ENCODE peak calls at places on chromosome 17, in eight cellular contexts. U is activated CD8-positive, alpha-beta memory T cell treated with anti-CD3 and anti-CD28 coated beads, Interleukin-2, amount 10 ng/mL, durations not matched to agents 7 days and 5 days; C is T-cell; T is left colon; R is right cardiac atrium; L is left lung; D is PC-3; G is activated CD8-positive, alpha-beta T cell treated with anti-CD3 and anti-CD28 coated beads for 36 hours. V is an unnamed sample.

GRCh38 chr17:20010099-20010863 is 1.1 kb downstream of the SPECC1 start:
- ATAC-seq in R (peak; percentile 57), C (no peak), L (peak; percentile 69), U (no peak), D (peak; percentile 45), T (peak; percentile 61), G (no peak), V (peak; percentile 38)

GRCh38 chr17:1640329-1641064 is 5.0 kb downstream of the SCARF1 start:
- ATAC-seq in D (no peak), L (peak; percentile 8), R (no peak), G (no peak), T (no peak), U (no peak), C (no peak), V (no peak)

GRCh38 chr17:81552244-81553017 is at the start of gene FAAP100:
- ATAC-seq in G (peak; percentile 64), R (peak; percentile 75), T (peak; percentile 73), U (peak; percentile 68), C (peak; percentile 77), D (peak; percentile 41), L (peak; percentile 84), V (peak; percentile 77)

GRCh38 chr17:73380439-73381106 is 68.8 kb upstream of the CDC42EP4 start:
- ATAC-seq in T (no peak), R (no peak), U (no peak), L (no peak), C (no peak), D (no peak), G (no peak), V (no peak)

GRCh38 chr17:64092111-64092510 is 37.8 kb downstream of the ERN1 start:
- ATAC-seq in U (no peak), R (no peak), D (no peak), G (no peak), L (no peak), C (no peak), T (no peak), V (no peak)

GRCh38 chr17:17186051-17186450 is 20.1 kb downstream of the PLD6 start:
- ATAC-seq in T (peak; percentile 58), C (no peak), G (peak; percentile 84), U (peak; percentile 73), D (peak; percentile 8), R (no peak), L (peak; percentile 66), V (peak; percentile 78)

GRCh38 chr17:28388106-28388505 is 16.6 kb downstream of the SARM1 start:
- ATAC-seq in T (no peak), U (no peak), L (no peak), C (no peak), G (no peak), D (no peak), R (no peak), V (no peak)

GRCh38 chr17:44132275-44132821 is 8.9 kb upstream of the HDAC5 start:
- ATAC-seq in R (no peak), C (no peak), L (no peak), U (no peak), D (peak; percentile 29), G (peak; percentile 58), T (no peak), V (no peak)

GRCh38 chr17:75641343-75641742 is 8.1 kb downstream of the SMIM5 start:
- ATAC-seq in R (peak; percentile 40), D (no peak), L (no peak), G (no peak), T (no peak), U (no peak), C (no peak), V (no peak)

GRCh38 chr17:78899361-78900260 is 3.4 kb downstream of the CEP295NL start:
- ATAC-seq in C (no peak), T (no peak), G (no peak), U (no peak), L (peak; percentile 90), D (no peak), R (peak; percentile 46), V (peak; percentile 21)

GRCh38 chr17:41510251-41511065 is 5.0 kb upstream of the KRT13 start:
- ATAC-seq in T (peak; percentile 74), D (peak; percentile 15), R (no peak), C (no peak), U (no peak), G (no peak), L (peak; percentile 3), V (no peak)

GRCh38 chr17:30519707-30520106 is 42.5 kb downstream of the GOSR1 start:
- ATAC-seq in G (no peak), L (peak; percentile 58), U (no peak), T (no peak), C (no peak), R (peak; percentile 71), D (no peak), V (no peak)

GRCh38 chr17:76405607-76405966 is 21.2 kb downstream of the SPHK1 start:
- ATAC-seq in R (peak; percentile 9), G (no peak), C (no peak), L (no peak), T (peak; percentile 6), U (no peak), D (no peak), V (peak; percentile 5)

GRCh38 chr17:79057727-79058400 is 16.8 kb upstream of the ENGASE start:
- ATAC-seq in G (no peak), T (no peak), L (peak; percentile 19), D (no peak), C (no peak), R (no peak), U (no peak), V (no peak)

GRCh38 chr17:49217651-49218413 is 7.3 kb downstream of the ABI3 start:
- ATAC-seq in D (no peak), G (peak; percentile 61), T (peak; percentile 20), C (peak; percentile 87), U (peak; percentile 61), L (peak; percentile 69), R (peak; percentile 43), V (peak; percentile 47)

GRCh38 chr17:4796550-4796915 is 569 bp downstream of the PSMB6 start:
- ATAC-seq in T (peak; percentile 34), U (peak; percentile 18), D (peak; percentile 77), G (no peak), L (peak; percentile 48), R (peak; percentile 55), C (no peak), V (peak; percentile 34)

GRCh38 chr17:82114872-82115271 is 16.8 kb upstream of the FASN start:
- ATAC-seq in U (no peak), C (no peak), D (no peak), T (no peak), L (no peak), R (no peak), G (no peak), V (no peak)

GRCh38 chr17:77096570-77097214 is 44.1 kb upstream of the SEC14L1 start:
- ATAC-seq in C (no peak), D (peak; percentile 65), R (peak; percentile 82), L (peak; percentile 58), G (peak; percentile 72), T (peak; percentile 42), U (peak; percentile 71), V (no peak)

GRCh38 chr17:55785181-55785580 is 34.3 kb downstream of the PCTP start:
- ATAC-seq in T (no peak), L (no peak), U (no peak), D (no peak), R (no peak), C (no peak), G (no peak), V (no peak)

GRCh38 chr17:43368740-43369506 is 29.9 kb upstream of the ARL4D start:
- ATAC-seq in R (peak; percentile 89), T (peak; percentile 81), U (peak; percentile 52), L (peak; percentile 89), C (peak; percentile 70), D (peak; percentile 49), G (peak; percentile 45), V (peak; percentile 77)

GRCh38 chr17:6195123-6195522 is 124.9 kb downstream of the WSCD1 start:
- ATAC-seq in U (no peak), C (no peak), L (no peak), D (no peak), T (no peak), G (no peak), R (no peak), V (no peak)

GRCh38 chr17:50161911-50162288 is 3.9 kb upstream of the SGCA start:
- ATAC-seq in L (no peak), T (no peak), G (no peak), C (no peak), D (no peak), R (peak; percentile 5), U (no peak), V (peak; percentile 21)

GRCh38 chr17:7035591-7036368 is at the start of gene SLC16A13:
- ATAC-seq in D (peak; percentile 96), L (peak; percentile 95), R (peak; percentile 95), T (peak; percentile 93), C (peak; percentile 94), U (peak; percentile 95), G (peak; percentile 95), V (peak; percentile 96)

GRCh38 chr17:59611503-59611902 is 8.2 kb upstream of the CLTC start:
- ATAC-seq in C (no peak), L (no peak), R (no peak), T (no peak), G (no peak), U (no peak), D (no peak), V (no peak)

GRCh38 chr17:15999974-16000827 is 577 bp downstream of the TTC19 start:
- ATAC-seq in T (peak; percentile 54), L (peak; percentile 50), C (peak; percentile 36), U (peak; percentile 46), R (no peak), G (no peak), D (peak; percentile 36), V (peak; percentile 63)

GRCh38 chr17:61393550-61393903 is 6.1 kb upstream of the TBX2 start:
- ATAC-seq in R (no peak), L (no peak), C (no peak), G (no peak), D (no peak), T (no peak), U (no peak), V (peak; percentile 66)

GRCh38 chr17:81691608-81692007 is 7.8 kb downstream of the HGS start:
- ATAC-seq in G (no peak), L (no peak), U (no peak), T (no peak), C (no peak), D (no peak), R (no peak), V (no peak)

GRCh38 chr17:40415390-40415789 is 2.3 kb downstream of the TOP2A start:
- ATAC-seq in C (no peak), D (no peak), L (peak; percentile 36), R (no peak), T (no peak), U (no peak), G (no peak), V (peak; percentile 24)

GRCh38 chr17:82058230-82058854 is 6.6 kb downstream of the GPS1 start:
- ATAC-seq in T (no peak), G (no peak), U (no peak), L (no peak), C (no peak), R (no peak), D (peak; percentile 7), V (no peak)

GRCh38 chr17:80154166-80154565 is 7.2 kb upstream of the EIF4A3 start:
- ATAC-seq in G (no peak), T (no peak), C (no peak), U (no peak), D (no peak), L (no peak), R (no peak), V (no peak)

GRCh38 chr17:4958102-4958501 is 7.2 kb downstream of the ENO3 start:
- ATAC-seq in U (no peak), C (no peak), R (no peak), L (no peak), T (peak; percentile 33), G (no peak), D (no peak), V (no peak)

GRCh38 chr17:40606548-40607353 is 40.9 kb downstream of the SMARCE1 start:
- ATAC-seq in C (no peak), G (no peak), D (no peak), U (no peak), L (peak; percentile 88), R (no peak), T (no peak), V (no peak)

GRCh38 chr17:72749119-72749572 is 343.3 kb downstream of the SLC39A11 start:
- ATAC-seq in U (no peak), G (no peak), D (no peak), R (no peak), T (peak; percentile 100), L (no peak), C (no peak), V (no peak)

GRCh38 chr17:35242158-35242804 is 591 bp upstream of the SLFN5 start:
- ATAC-seq in L (peak; percentile 71), R (peak; percentile 31), T (peak; percentile 81), C (peak; percentile 75), D (peak; percentile 54), U (peak; percentile 66), G (peak; percentile 60), V (peak; percentile 72)

V was measured in esophagus mucosa.